ENCODE peak calls at places on chromosomes 6 and 20, in six cellular contexts. H is coronary artery, D is B cell, T is SK-N-SH, J is Peyer's patch, S is GM13977. N is an unnamed sample.

GRCh38 chr6:141403827-141404226 is 728.9 kb upstream of the GJE1 start:
- DNase-seq in H (no peak), D (no peak), T (no peak), J (no peak), S (no peak), N (no peak)

GRCh38 chr6:160355001-160355400 is 6.8 kb downstream of the SLC22A3 start:
- DNase-seq in H (no peak), D (no peak), T (no peak), J (no peak), S (no peak), N (no peak)

GRCh38 chr6:111533087-111533784 is 50.2 kb upstream of the REV3L start:
- DNase-seq in H (no peak), D (no peak), T (no peak), J (no peak), S (no peak), N (no peak)

GRCh38 chr6:113102761-113103160 is 754.4 kb upstream of the MARCKS start:
- DNase-seq in H (no peak), D (no peak), T (no peak), J (no peak), S (no peak), N (no peak)

GRCh38 chr6:77450924-77451323 is 12.4 kb downstream of the HTR1B start:
- DNase-seq in H (no peak), D (no peak), T (no peak), J (no peak), S (no peak), N (no peak)

GRCh38 chr6:21164768-21165326 is 428.7 kb upstream of the SOX4 start:
- DNase-seq in H (no peak), D (no peak), T (no peak), J (no peak), S (peak), N (peak)

GRCh38 chr20:43028470-43028869 is 161.2 kb downstream of the PTPRT start:
- DNase-seq in H (no peak), D (no peak), T (no peak), J (no peak), S (no peak), N (no peak)

GRCh38 chr6:150072201-150072600 is 3.3 kb upstream of the ULBP3 start:
- DNase-seq in H (peak), D (no peak), T (no peak), J (no peak), S (no peak), N (no peak)

GRCh38 chr20:45957021-45957941 is 14.7 kb downstream of the ZNF335 start:
- DNase-seq in H (no peak), D (no peak), T (no peak), J (no peak), S (no peak), N (no peak)

GRCh38 chr6:30163090-30163917 is at the start of gene TRIM15:
- DNase-seq in H (no peak), D (no peak), T (no peak), J (no peak), S (no peak), N (no peak)

GRCh38 chr20:52104546-52105044 is 87.0 kb downstream of the ZFP64 start:
- DNase-seq in H (no peak), D (no peak), T (peak), J (no peak), S (no peak), N (peak)

GRCh38 chr6:14616611-14617010 is 499.0 kb downstream of the CD83 start:
- DNase-seq in H (no peak), D (no peak), T (no peak), J (no peak), S (no peak), N (no peak)

GRCh38 chr6:133817460-133818047 is 71.4 kb upstream of the TCF21 start:
- DNase-seq in H (no peak), D (no peak), T (peak), J (no peak), S (peak), N (peak)

GRCh38 chr6:152277826-152278247 is 359.3 kb downstream of the SYNE1 start:
- DNase-seq in H (no peak), D (no peak), T (no peak), J (no peak), S (no peak), N (no peak)

DNA sequence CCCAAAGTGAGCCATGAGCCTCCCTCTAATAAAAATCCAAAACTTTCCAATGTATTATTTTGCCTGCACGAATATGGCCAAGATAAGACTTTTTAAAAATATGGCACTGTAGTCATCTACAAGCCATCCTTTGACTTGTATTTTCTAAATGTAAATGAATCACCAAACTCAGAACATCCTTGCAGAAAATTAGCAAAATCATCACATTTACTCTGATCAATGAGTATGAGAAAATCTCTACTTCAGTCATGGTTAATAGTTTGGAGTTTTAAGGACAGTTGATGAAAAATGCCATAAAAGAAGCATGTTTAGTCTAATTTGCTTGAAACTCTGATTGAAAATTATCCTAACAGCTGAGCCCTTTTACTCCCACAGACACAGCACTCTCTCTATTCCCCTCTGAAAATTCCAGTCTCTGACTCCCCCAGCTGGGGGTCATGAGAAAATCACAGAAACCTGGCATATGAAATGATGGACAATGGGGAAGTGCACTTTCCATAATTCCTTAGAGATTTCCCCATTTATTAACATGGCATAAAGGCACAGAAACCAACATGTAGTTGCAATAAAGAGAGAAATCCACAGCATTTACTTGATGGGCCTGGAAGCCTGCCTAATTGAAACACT is 214.1 kb downstream of the WDR27 start:
- DNase-seq in H (no peak), D (no peak), T (no peak), J (no peak), S (no peak), N (no peak)
- TF ChIP-seq CTCF in H (no peak), D (no peak), T (peak), J (no peak), S (no peak), N (no peak)

GRCh38 chr6:120587381-120587780 is 746.9 kb downstream of the TBC1D32 start:
- DNase-seq in H (no peak), D (no peak), T (no peak), J (no peak), S (no peak), N (no peak)
- TF ChIP-seq CTCF in H (no peak), D (no peak), T (no peak), J (no peak), S (no peak), N (no peak)

DNA sequence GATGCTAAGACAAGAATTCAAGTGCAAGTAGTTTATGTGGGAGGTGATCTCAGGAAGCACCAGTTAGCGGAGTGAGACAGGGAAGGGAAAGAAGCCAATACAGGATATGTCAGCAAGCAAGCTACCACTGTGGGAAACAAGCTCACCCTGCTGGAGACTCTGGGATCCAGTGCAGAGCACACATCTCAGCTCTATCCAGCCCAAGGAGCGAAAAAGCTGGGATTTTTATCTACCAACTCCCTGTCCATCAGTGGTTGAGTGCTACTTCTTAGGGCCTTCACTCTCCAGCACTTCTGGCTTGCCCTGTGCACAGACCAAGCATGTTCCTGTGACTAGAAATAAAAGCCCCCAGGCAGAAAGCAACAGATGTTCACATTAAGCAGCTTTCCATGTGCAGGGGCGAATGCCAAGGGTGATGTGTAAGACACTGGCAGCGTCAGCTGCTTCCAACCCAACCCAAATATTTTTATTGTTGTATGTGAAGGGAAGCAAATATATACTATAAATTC is 10.8 kb upstream of the RNF24 start:
- DNase-seq in H (no peak), D (no peak), T (peak), J (no peak), S (no peak), N (no peak)
- TF ChIP-seq CTCF in H (no peak), D (no peak), T (no peak), J (no peak), S (no peak), N (no peak)

GRCh38 chr6:33313709-33314514 is at the start of gene TAPBP:
- DNase-seq in H (peak), D (peak), T (peak), J (peak), S (peak), N (peak)

GRCh38 chr6:33312361-33313104 is 1.3 kb downstream of the TAPBP start:
- DNase-seq in H (no peak), D (peak), T (peak), J (peak), S (peak), N (peak)

GRCh38 chr6:33314943-33315752 is 1.3 kb upstream of the TAPBP start:
- DNase-seq in H (peak), D (no peak), T (peak), J (peak), S (peak), N (peak)

GRCh38 chr6:33314515-33314942 is 651 bp upstream of the TAPBP start:
- DNase-seq in H (peak), D (peak), T (peak), J (peak), S (peak), N (peak)

DNA sequence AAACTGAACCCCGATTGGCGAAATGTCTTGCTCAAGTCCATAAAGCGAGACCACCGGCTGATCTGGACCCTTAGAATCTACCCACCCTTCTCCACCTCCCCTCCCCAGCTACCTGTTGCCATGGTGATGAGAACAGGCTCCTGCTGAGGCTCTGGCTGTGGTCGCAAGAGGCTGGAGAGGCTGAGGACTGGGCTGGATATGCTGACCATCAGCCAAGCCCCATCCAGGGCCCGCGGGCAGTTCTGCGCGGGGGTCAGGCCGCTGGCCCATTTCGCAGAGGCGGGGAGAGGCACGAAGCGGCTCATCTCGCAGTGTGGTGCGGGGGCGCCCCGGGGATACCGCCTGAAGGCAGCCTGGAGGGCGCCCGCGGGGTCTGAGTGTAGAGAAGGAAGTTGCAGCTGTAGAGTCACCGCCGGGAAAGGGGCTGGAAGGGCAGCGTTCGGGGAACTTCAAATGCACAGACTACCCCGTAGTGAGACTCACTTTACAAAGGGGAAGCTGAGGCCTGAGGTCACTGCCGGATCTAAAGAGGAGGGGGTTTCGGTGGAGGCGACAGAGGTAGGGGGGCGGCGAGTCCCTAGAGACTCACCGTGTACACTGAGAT is 671 bp downstream of the TAPBP start:
- DNase-seq in H (peak), D (peak), T (peak), J (peak), S (no peak), N (peak)
- TF ChIP-seq CTCF in H (no peak), D (no peak), T (no peak), J (no peak), S (peak), N (no peak)

DNA sequence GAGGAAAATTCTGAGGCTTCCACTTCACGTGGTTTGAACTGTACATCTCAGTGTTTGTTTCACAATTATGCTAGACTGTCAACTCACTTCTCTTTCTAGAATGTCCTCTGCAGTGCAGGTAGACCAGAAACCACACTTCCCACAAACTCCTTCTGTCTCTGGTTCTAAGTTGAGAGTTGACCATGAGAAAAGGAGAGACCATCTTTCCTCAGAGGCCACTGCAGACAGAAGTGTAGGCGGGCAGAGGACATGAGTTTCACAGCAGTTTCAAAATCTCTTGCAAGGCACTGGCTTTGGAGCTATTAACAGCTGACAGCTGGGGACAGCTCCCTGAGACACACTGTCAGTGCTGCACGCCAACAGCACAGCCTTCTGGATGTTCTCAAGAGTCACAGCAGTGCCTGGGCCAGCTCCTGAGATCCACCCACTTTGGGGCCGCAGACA is 55.4 kb upstream of the MOXD1 start:
- DNase-seq in H (no peak), D (no peak), T (no peak), J (no peak), S (peak), N (peak)
- TF ChIP-seq CTCF in H (no peak), D (no peak), T (no peak), J (no peak), S (peak), N (peak)

GRCh38 chr6:37696841-37697735 is 595 bp downstream of the MDGA1 start:
- DNase-seq in H (no peak), D (no peak), T (peak), J (peak), S (peak), N (peak)
- TF ChIP-seq CTCF in H (no peak), D (peak), T (peak), J (no peak), S (peak), N (no peak)

DNA sequence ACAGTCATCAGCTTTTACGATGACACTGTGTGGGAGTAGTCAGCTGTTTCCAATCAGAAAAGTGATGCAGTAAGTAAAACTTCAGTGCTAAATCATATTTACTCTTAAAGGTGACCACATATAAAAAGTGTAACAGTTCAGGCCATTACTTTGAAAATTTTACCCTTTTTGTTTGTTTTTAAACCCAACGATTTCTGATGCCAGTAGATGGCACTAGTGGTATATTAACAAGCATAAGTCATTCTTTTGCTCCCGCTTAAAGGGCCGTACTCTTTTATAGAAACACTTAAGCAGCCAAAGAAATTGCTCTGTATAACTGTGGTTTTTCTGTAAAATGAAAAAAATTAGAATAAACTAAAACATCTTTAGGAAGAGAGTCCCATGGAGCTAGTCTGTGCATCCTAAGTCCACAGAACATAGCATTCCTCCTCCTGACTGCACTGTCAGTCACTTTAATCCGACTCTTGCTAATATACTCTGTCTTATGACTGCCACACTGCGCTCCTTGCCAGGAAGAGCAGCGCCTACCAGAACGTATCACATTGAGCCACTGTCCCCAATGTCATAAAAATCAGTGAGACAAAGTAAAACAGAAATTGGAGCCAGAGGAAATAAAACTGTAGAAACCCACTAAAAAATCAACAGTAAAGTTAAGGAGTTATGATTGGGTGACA is 25.1 kb downstream of the HEBP2 start:
- DNase-seq in H (no peak), D (no peak), T (peak), J (no peak), S (peak), N (peak)
- TF ChIP-seq CTCF in H (peak), D (peak), T (peak), J (peak), S (peak), N (no peak)

DNA sequence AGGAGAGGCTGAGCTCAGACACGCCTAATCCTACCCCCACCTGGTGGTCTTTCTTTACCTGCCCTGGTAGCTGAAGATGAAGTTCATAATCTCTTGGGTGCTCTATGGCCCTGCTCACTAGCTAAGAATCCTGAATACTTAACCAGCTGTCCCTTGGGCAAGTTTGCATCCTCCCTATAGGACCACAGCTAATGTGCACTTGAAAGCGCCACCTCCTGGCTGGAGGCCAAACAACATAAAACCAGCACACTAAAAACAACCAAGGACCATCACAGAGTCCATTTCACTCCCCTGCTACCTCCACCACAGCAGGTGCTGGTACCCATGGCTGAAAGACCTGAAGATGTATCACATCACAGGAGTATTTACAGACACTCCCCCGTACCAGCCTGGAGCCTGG is 155.5 kb upstream of the SLC24A3 start:
- DNase-seq in H (no peak), D (no peak), T (no peak), J (no peak), S (no peak), N (no peak)
- TF ChIP-seq CTCF in H (no peak), D (peak), T (peak), J (no peak), S (peak), N (no peak)

GRCh38 chr20:56204206-56204605 is 44.3 kb upstream of the MC3R start:
- DNase-seq in H (no peak), D (no peak), T (no peak), J (no peak), S (no peak), N (no peak)

GRCh38 chr20:56195946-56196345 is 52.6 kb upstream of the MC3R start:
- DNase-seq in H (no peak), D (no peak), T (no peak), J (no peak), S (no peak), N (no peak)

GRCh38 chr20:56205350-56205749 is 43.2 kb upstream of the MC3R start:
- DNase-seq in H (no peak), D (no peak), T (no peak), J (no peak), S (no peak), N (no peak)

GRCh38 chr20:56202493-56203077 is 45.9 kb upstream of the MC3R start:
- DNase-seq in H (no peak), D (no peak), T (peak), J (no peak), S (no peak), N (peak)

DNA sequence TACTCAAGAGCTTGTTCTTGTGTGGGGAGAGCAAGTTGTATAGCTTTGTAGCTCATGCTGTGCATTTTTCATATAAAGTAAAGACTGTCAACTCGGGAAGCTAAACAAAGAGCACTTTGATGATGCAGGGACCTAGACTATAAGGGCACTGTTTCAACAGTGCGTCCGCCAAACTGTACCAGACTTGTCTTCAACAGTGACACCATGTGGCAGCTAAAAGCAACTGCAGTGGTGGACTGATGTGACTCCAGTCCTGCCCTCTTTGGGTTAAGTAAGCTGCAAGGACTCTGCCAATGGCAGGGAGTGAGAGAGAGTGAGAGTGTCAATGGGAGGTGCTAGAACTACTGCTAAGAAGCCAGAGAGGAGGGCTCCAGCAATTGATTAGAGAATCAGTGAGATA is 48.1 kb upstream of the MC3R start:
- DNase-seq in H (no peak), D (no peak), T (no peak), J (no peak), S (no peak), N (no peak)
- TF ChIP-seq CTCF in H (no peak), D (peak), T (peak), J (no peak), S (peak), N (no peak)

GRCh38 chr20:37528442-37529213 is 952 bp upstream of the BLCAP start:
- DNase-seq in H (peak), D (no peak), T (no peak), J (no peak), S (no peak), N (no peak)
- TF ChIP-seq CTCF in H (no peak), D (no peak), T (no peak), J (no peak), S (no peak), N (no peak)

N was measured in GM20000.